ENCODE peak calls at places on chromosomes 12 and 14, in four cellular contexts. One of them, this sample, is unnamed.
A peak's percentile ranks its signal among the peaks of the same experiment; 100 is the strongest.

GRCh38 chr12:124848621-124849380 is 14.9 kb downstream of the SCARB1 start:
- DNase-seq in astrocyte: no peak
- DNase-seq in right cardiac atrium: peak; percentile 6
- DNase-seq in lower lobe of right lung: no peak
- DNase-seq in this sample: peak; percentile 13

GRCh38 chr12:87687362-87687761 is 341.8 kb downstream of the C12orf50 start:
- DNase-seq in lower lobe of right lung: no peak
- DNase-seq in right cardiac atrium: peak; percentile 51
- DNase-seq in astrocyte: peak; percentile 63
- DNase-seq in this sample: no peak

GRCh38 chr12:88377973-88378372 is 202.3 kb downstream of the KITLG start:
- DNase-seq in right cardiac atrium: no peak
- DNase-seq in astrocyte: no peak
- DNase-seq in lower lobe of right lung: no peak
- DNase-seq in this sample: no peak

GRCh38 chr14:44803239-44803905 is 158.4 kb downstream of the KLHL28 start:
- DNase-seq in astrocyte: peak; percentile 30
- DNase-seq in lower lobe of right lung: no peak
- DNase-seq in right cardiac atrium: no peak
- DNase-seq in this sample: no peak

GRCh38 chr14:20873370-20874177 is 17.6 kb upstream of the RNASE3 start:
- DNase-seq in right cardiac atrium: peak; percentile 96
- DNase-seq in lower lobe of right lung: peak; percentile 93
- DNase-seq in astrocyte: peak; percentile 5
- DNase-seq in this sample: peak; percentile 62

GRCh38 chr12:128729628-128730121 is 94.1 kb downstream of the SLC15A4 start:
- DNase-seq in right cardiac atrium: no peak
- DNase-seq in lower lobe of right lung: no peak
- DNase-seq in astrocyte: no peak
- DNase-seq in this sample: no peak

GRCh38 chr12:6343518-6343917 is 1.6 kb upstream of the TNFRSF1A start:
- DNase-seq in astrocyte: no peak
- DNase-seq in right cardiac atrium: peak; percentile 72
- DNase-seq in lower lobe of right lung: no peak
- DNase-seq in this sample: no peak

GRCh38 chr12:11581179-11581755 is 68.2 kb upstream of the ETV6 start:
- DNase-seq in astrocyte: peak; percentile 63
- DNase-seq in right cardiac atrium: peak; percentile 66
- DNase-seq in lower lobe of right lung: no peak
- DNase-seq in this sample: peak; percentile 30

GRCh38 chr12:95212576-95212975 is 4.7 kb downstream of the FGD6 start:
- DNase-seq in right cardiac atrium: no peak
- DNase-seq in lower lobe of right lung: no peak
- DNase-seq in astrocyte: no peak
- DNase-seq in this sample: no peak

GRCh38 chr14:64841772-64842490 is 37.8 kb downstream of the SPTB start:
- DNase-seq in astrocyte: no peak
- DNase-seq in lower lobe of right lung: no peak
- DNase-seq in right cardiac atrium: peak; percentile 80
- DNase-seq in this sample: no peak

GRCh38 chr14:68563256-68564131 is 229.4 kb downstream of the ZFP36L1 start:
- DNase-seq in astrocyte: peak; percentile 79
- DNase-seq in lower lobe of right lung: no peak
- DNase-seq in right cardiac atrium: peak; percentile 78
- DNase-seq in this sample: no peak

GRCh38 chr14:100486025-100486828 is 101.0 kb downstream of the BEGAIN start:
- DNase-seq in right cardiac atrium: peak; percentile 91
- DNase-seq in astrocyte: peak; percentile 78
- DNase-seq in lower lobe of right lung: peak; percentile 60
- DNase-seq in this sample: peak; percentile 14

GRCh38 chr12:51898937-51899336 is 8.4 kb upstream of the ACVRL1 start:
- DNase-seq in astrocyte: peak; percentile 69
- DNase-seq in right cardiac atrium: no peak
- DNase-seq in lower lobe of right lung: no peak
- DNase-seq in this sample: no peak

GRCh38 chr12:1666685-1667162 is 24.1 kb upstream of the ADIPOR2 start:
- DNase-seq in astrocyte: no peak
- DNase-seq in lower lobe of right lung: no peak
- DNase-seq in right cardiac atrium: no peak
- DNase-seq in this sample: no peak

GRCh38 chr14:90398841-90399540 is 2.2 kb downstream of the CALM1 start:
- DNase-seq in astrocyte: no peak
- DNase-seq in lower lobe of right lung: no peak
- DNase-seq in right cardiac atrium: no peak
- DNase-seq in this sample: no peak

GRCh38 chr12:64824500-64825142 is at the start of gene TBC1D30:
- DNase-seq in right cardiac atrium: peak; percentile 66
- DNase-seq in astrocyte: peak; percentile 10
- DNase-seq in lower lobe of right lung: peak; percentile 51
- DNase-seq in this sample: no peak

GRCh38 chr12:108728820-108729611 is 2.3 kb downstream of the CORO1C start:
- DNase-seq in astrocyte: peak; percentile 41
- DNase-seq in lower lobe of right lung: no peak
- DNase-seq in right cardiac atrium: no peak
- DNase-seq in this sample: no peak

GRCh38 chr12:25377475-25378179 is 126.9 kb upstream of the KRAS start:
- DNase-seq in lower lobe of right lung: no peak
- DNase-seq in astrocyte: peak; percentile 63
- DNase-seq in right cardiac atrium: no peak
- DNase-seq in this sample: no peak

GRCh38 chr14:103624860-103625259 is 4.2 kb upstream of the KLC1 start:
- DNase-seq in lower lobe of right lung: peak; percentile 81
- DNase-seq in right cardiac atrium: peak; percentile 89
- DNase-seq in astrocyte: peak; percentile 56
- DNase-seq in this sample: no peak

GRCh38 chr14:92473947-92474535 is 39.5 kb upstream of the RIN3 start:
- DNase-seq in lower lobe of right lung: no peak
- DNase-seq in astrocyte: peak; percentile 16
- DNase-seq in right cardiac atrium: no peak
- DNase-seq in this sample: no peak

GRCh38 chr14:92472860-92473259 is 40.7 kb upstream of the RIN3 start:
- DNase-seq in astrocyte: no peak
- DNase-seq in lower lobe of right lung: no peak
- DNase-seq in right cardiac atrium: no peak
- DNase-seq in this sample: no peak

GRCh38 chr14:92473261-92473946 is 40.2 kb upstream of the RIN3 start:
- DNase-seq in lower lobe of right lung: no peak
- DNase-seq in astrocyte: peak; percentile 20
- DNase-seq in right cardiac atrium: no peak
- DNase-seq in this sample: no peak

GRCh38 chr14:92475037-92475436 is 38.5 kb upstream of the RIN3 start:
- DNase-seq in lower lobe of right lung: no peak
- DNase-seq in astrocyte: no peak
- DNase-seq in right cardiac atrium: no peak
- DNase-seq in this sample: no peak

GRCh38 chr14:92475451-92476187 is 38.0 kb upstream of the RIN3 start:
- DNase-seq in astrocyte: peak; percentile 4
- DNase-seq in lower lobe of right lung: peak; percentile 74
- DNase-seq in right cardiac atrium: peak; percentile 85
- DNase-seq in this sample: no peak
- H3K27ac ChIP-seq in astrocyte: no peak overlapping the region
- H3K27ac ChIP-seq in lower lobe of right lung: peak overlapping the region; percentile 9
- H3K27ac ChIP-seq in right cardiac atrium: no peak overlapping the region
- H3K27ac ChIP-seq in this sample: no peak overlapping the region

GRCh38 chr12:54356951-54357356 is 7.3 kb downstream of the GPR84 start:
- DNase-seq in astrocyte: no peak
- DNase-seq in lower lobe of right lung: no peak
- DNase-seq in right cardiac atrium: no peak
- DNase-seq in this sample: no peak
- H3K27ac ChIP-seq in astrocyte: no peak overlapping the region
- H3K27ac ChIP-seq in lower lobe of right lung: peak overlapping the region; percentile 1
- H3K27ac ChIP-seq in right cardiac atrium: no peak overlapping the region
- H3K27ac ChIP-seq in this sample: peak overlapping the region; percentile 32

GRCh38 chr12:78210894-78211302 is 380.2 kb downstream of the NAV3 start:
- DNase-seq in right cardiac atrium: no peak
- DNase-seq in lower lobe of right lung: no peak
- DNase-seq in astrocyte: peak; percentile 84
- DNase-seq in this sample: no peak
- H3K27ac ChIP-seq in right cardiac atrium: no peak overlapping the region
- H3K27ac ChIP-seq in lower lobe of right lung: no peak overlapping the region
- H3K27ac ChIP-seq in astrocyte: no peak overlapping the region
- H3K27ac ChIP-seq in this sample: no peak overlapping the region

GRCh38 chr14:56821177-56821576 is 10.9 kb upstream of the OTX2 start:
- DNase-seq in right cardiac atrium: no peak
- DNase-seq in lower lobe of right lung: no peak
- DNase-seq in astrocyte: no peak
- DNase-seq in this sample: no peak
- H3K27ac ChIP-seq in right cardiac atrium: no peak overlapping the region
- H3K27ac ChIP-seq in lower lobe of right lung: no peak overlapping the region
- H3K27ac ChIP-seq in astrocyte: no peak overlapping the region
- H3K27ac ChIP-seq in this sample: no peak overlapping the region

GRCh38 chr14:56885795-56886194 is 75.5 kb upstream of the OTX2 start:
- DNase-seq in right cardiac atrium: no peak
- DNase-seq in lower lobe of right lung: no peak
- DNase-seq in astrocyte: no peak
- DNase-seq in this sample: no peak
- H3K27ac ChIP-seq in right cardiac atrium: no peak overlapping the region
- H3K27ac ChIP-seq in lower lobe of right lung: no peak overlapping the region
- H3K27ac ChIP-seq in astrocyte: no peak overlapping the region
- H3K27ac ChIP-seq in this sample: no peak overlapping the region

GRCh38 chr12:56941299-56942017 is 7.2 kb upstream of the SDR9C7 start:
- DNase-seq in right cardiac atrium: no peak
- DNase-seq in astrocyte: peak; percentile 55
- DNase-seq in lower lobe of right lung: no peak
- DNase-seq in this sample: no peak
- H3K27ac ChIP-seq in right cardiac atrium: no peak overlapping the region
- H3K27ac ChIP-seq in astrocyte: no peak overlapping the region
- H3K27ac ChIP-seq in lower lobe of right lung: no peak overlapping the region
- H3K27ac ChIP-seq in this sample: no peak overlapping the region

This sample was measured in substantia nigra.